ENCODE peak calls at places on chromosome 14, in five cellular contexts. One of them, this sample, is unnamed.

GRCh38 chr14:94227029-94227428 is 52.9 kb downstream of the PPP4R4 start:
- DNase-seq in upper lobe of right lung: no peak
- DNase-seq in T-helper 9 cell: no peak
- DNase-seq in caudate nucleus: no peak
- DNase-seq in dorsolateral prefrontal cortex: no peak
- DNase-seq in this sample: no peak

GRCh38 chr14:26984318-26985177 is 386.7 kb upstream of the NOVA1 start:
- DNase-seq in upper lobe of right lung: no peak
- DNase-seq in T-helper 9 cell: no peak
- DNase-seq in caudate nucleus: peak
- DNase-seq in dorsolateral prefrontal cortex: peak
- DNase-seq in this sample: no peak

GRCh38 chr14:34374998-34375740 is 86.9 kb downstream of the SPTSSA start:
- DNase-seq in upper lobe of right lung: no peak
- DNase-seq in T-helper 9 cell: no peak
- DNase-seq in caudate nucleus: no peak
- DNase-seq in dorsolateral prefrontal cortex: no peak
- DNase-seq in this sample: no peak

GRCh38 chr14:71319646-71320045 is 412.4 kb downstream of the PCNX1 start:
- DNase-seq in upper lobe of right lung: no peak
- DNase-seq in T-helper 9 cell: no peak
- DNase-seq in caudate nucleus: no peak
- DNase-seq in dorsolateral prefrontal cortex: no peak
- DNase-seq in this sample: no peak

GRCh38 chr14:54622189-54622958 is 55.4 kb downstream of the SAMD4A start:
- DNase-seq in upper lobe of right lung: no peak
- DNase-seq in T-helper 9 cell: no peak
- DNase-seq in caudate nucleus: no peak
- DNase-seq in dorsolateral prefrontal cortex: no peak
- DNase-seq in this sample: no peak

GRCh38 chr14:29278301-29278700 is 511.7 kb downstream of the FOXG1 start:
- DNase-seq in upper lobe of right lung: no peak
- DNase-seq in T-helper 9 cell: no peak
- DNase-seq in caudate nucleus: no peak
- DNase-seq in dorsolateral prefrontal cortex: no peak
- DNase-seq in this sample: no peak

GRCh38 chr14:71004481-71004880 is 97.2 kb downstream of the PCNX1 start:
- DNase-seq in upper lobe of right lung: no peak
- DNase-seq in T-helper 9 cell: no peak
- DNase-seq in caudate nucleus: no peak
- DNase-seq in dorsolateral prefrontal cortex: no peak
- DNase-seq in this sample: no peak

GRCh38 chr14:101072531-101072930 is 169.0 kb upstream of the RTL1 start:
- DNase-seq in upper lobe of right lung: peak
- DNase-seq in T-helper 9 cell: no peak
- DNase-seq in caudate nucleus: no peak
- DNase-seq in dorsolateral prefrontal cortex: peak
- DNase-seq in this sample: no peak

GRCh38 chr14:94426526-94426925 is 26.1 kb downstream of the SERPINA11 start:
- DNase-seq in upper lobe of right lung: no peak
- DNase-seq in T-helper 9 cell: no peak
- DNase-seq in caudate nucleus: no peak
- DNase-seq in dorsolateral prefrontal cortex: no peak
- DNase-seq in this sample: no peak

GRCh38 chr14:95023886-95024285 is 133.4 kb downstream of the DICER1 start:
- DNase-seq in upper lobe of right lung: no peak
- DNase-seq in T-helper 9 cell: no peak
- DNase-seq in caudate nucleus: no peak
- DNase-seq in dorsolateral prefrontal cortex: no peak
- DNase-seq in this sample: no peak

GRCh38 chr14:103868242-103868897 is 21.0 kb upstream of the PPP1R13B start:
- DNase-seq in upper lobe of right lung: no peak
- DNase-seq in T-helper 9 cell: no peak
- DNase-seq in caudate nucleus: no peak
- DNase-seq in dorsolateral prefrontal cortex: no peak
- DNase-seq in this sample: no peak

GRCh38 chr14:104171029-104171697 is 32.8 kb downstream of the KIF26A start:
- DNase-seq in upper lobe of right lung: peak
- DNase-seq in T-helper 9 cell: no peak
- DNase-seq in caudate nucleus: no peak
- DNase-seq in dorsolateral prefrontal cortex: no peak
- DNase-seq in this sample: no peak

GRCh38 chr14:92382677-92383076 is 59.7 kb downstream of the SLC24A4 start:
- DNase-seq in upper lobe of right lung: no peak
- DNase-seq in T-helper 9 cell: no peak
- DNase-seq in caudate nucleus: no peak
- DNase-seq in dorsolateral prefrontal cortex: no peak
- DNase-seq in this sample: no peak